ENCODE peak calls at places on chromosomes 7 and 10, in eight cellular contexts. G is HL-60, B is RWPE1, S is psoas muscle, O is neural progenitor cell, F is mesothelial cell of epicardium, Y is activated B cell treated with CpG ODN at 0.5 μM for 24 hours, W is Panc1. P is an unnamed sample.

GRCh38 chr7:25597881-25598456 is 369.7 kb upstream of the NPVF start:
- DNase-seq in G (no peak), B (no peak), S (no peak), O (no peak), F (no peak), Y (no peak), W (no peak), P (no peak)

GRCh38 chr7:1666779-1667565 is 3.1 kb upstream of the ELFN1 start:
- DNase-seq in G (no peak), B (no peak), S (peak), O (peak), F (peak), Y (peak), W (no peak), P (no peak)

GRCh38 chr10:25451401-25451800 is 276.6 kb downstream of the GPR158 start:
- DNase-seq in G (peak), B (no peak), S (no peak), O (no peak), F (no peak), Y (no peak), W (no peak), P (no peak)

GRCh38 chr7:12529971-12530710 is 40.4 kb upstream of the SCIN start:
- DNase-seq in G (no peak), B (no peak), S (no peak), O (no peak), F (no peak), Y (no peak), W (no peak), P (no peak)

GRCh38 chr10:128324468-128324867 is 198.2 kb upstream of the MKI67 start:
- DNase-seq in G (no peak), B (no peak), S (no peak), O (no peak), F (no peak), Y (no peak), W (no peak), P (no peak)

GRCh38 chr10:17175551-17175950 is 25.9 kb downstream of the TRDMT1 start:
- DNase-seq in G (no peak), B (no peak), S (no peak), O (peak), F (no peak), Y (no peak), W (no peak), P (no peak)

GRCh38 chr7:50661345-50662058 is 96.3 kb upstream of the DDC start:
- DNase-seq in G (no peak), B (no peak), S (no peak), O (no peak), F (no peak), Y (no peak), W (no peak), P (no peak)

GRCh38 chr10:23095404-23095965 is at the start of gene MSRB2:
- DNase-seq in G (peak), B (peak), S (peak), O (peak), F (peak), Y (peak), W (peak), P (peak)

GRCh38 chr7:113281223-113281622 is 162.9 kb upstream of the SMIM30 start:
- DNase-seq in G (no peak), B (no peak), S (no peak), O (no peak), F (no peak), Y (no peak), W (no peak), P (no peak)

GRCh38 chr10:71548494-71548846 is 151.8 kb downstream of the CDH23 start:
- DNase-seq in G (peak), B (peak), S (peak), O (peak), F (no peak), Y (no peak), W (no peak), P (no peak)

GRCh38 chr10:919481-919880 is 12.0 kb downstream of the LARP4B start:
- DNase-seq in G (no peak), B (no peak), S (no peak), O (no peak), F (no peak), Y (no peak), W (no peak), P (no peak)

GRCh38 chr7:46809886-46810285 is 772.0 kb downstream of the TNS3 start:
- DNase-seq in G (no peak), B (no peak), S (no peak), O (no peak), F (no peak), Y (no peak), W (no peak), P (no peak)

GRCh38 chr7:46812047-46812672 is 769.8 kb downstream of the TNS3 start:
- DNase-seq in G (no peak), B (no peak), S (no peak), O (no peak), F (no peak), Y (no peak), W (no peak), P (no peak)

GRCh38 chr7:46814516-46815250 is 767.2 kb downstream of the TNS3 start:
- DNase-seq in G (no peak), B (no peak), S (no peak), O (no peak), F (no peak), Y (no peak), W (no peak), P (no peak)

GRCh38 chr7:46811529-46811928 is 770.4 kb downstream of the TNS3 start:
- DNase-seq in G (no peak), B (peak), S (peak), O (no peak), F (no peak), Y (no peak), W (no peak), P (no peak)

GRCh38 chr7:46810986-46811385 is 770.9 kb downstream of the TNS3 start:
- DNase-seq in G (no peak), B (no peak), S (no peak), O (no peak), F (no peak), Y (no peak), W (no peak), P (no peak)
- TF ChIP-seq CTCF in G (no peak), B (no peak), S (no peak), O (no peak), F (no peak), Y (no peak), W (no peak), P (no peak)

GRCh38 chr7:108307246-108307982 is 148.8 kb downstream of the NRCAM start:
- DNase-seq in G (no peak), B (no peak), S (no peak), O (no peak), F (no peak), Y (no peak), W (no peak), P (no peak)
- TF ChIP-seq CTCF in G (no peak), B (no peak), S (no peak), O (no peak), F (no peak), Y (no peak), W (no peak), P (no peak)

GRCh38 chr10:34824870-34825269 is 9.8 kb upstream of the PARD3 start:
- DNase-seq in G (no peak), B (no peak), S (no peak), O (peak), F (no peak), Y (no peak), W (no peak), P (no peak)
- TF ChIP-seq CTCF in G (no peak), B (no peak), S (peak), O (peak), F (no peak), Y (no peak), W (peak), P (no peak)

GRCh38 chr7:23679898-23680416 is at the start of gene FAM221A:
- DNase-seq in G (peak), B (peak), S (peak), O (peak), F (peak), Y (peak), W (peak), P (peak)
- TF ChIP-seq CTCF in G (peak), B (peak), S (peak), O (peak), F (peak), Y (no peak), W (peak), P (peak)

P was measured in CD4-positive, alpha-beta T cell.